ENCODE peak calls at places on chromosomes 4 and X, in eight cellular contexts. One of them, this sample, is unnamed. For H3K36me3, the result is how much of the 10 kb centered on the place peaks cover.

GRCh38 chr4:25694466-25694865 is 38.8 kb downstream of the SLC34A2 start:
- DNase-seq in BJ: no peak
- DNase-seq in sigmoid colon: no peak
- DNase-seq in thyroid gland: no peak
- DNase-seq in aorta: no peak
- DNase-seq in ovary: no peak
- DNase-seq in kidney: no peak
- DNase-seq in GM23248: no peak
- DNase-seq in this sample: peak

GRCh38 chr4:57127361-57127760 is 17.2 kb upstream of the IGFBP7 start:
- DNase-seq in ovary: no peak
- DNase-seq in BJ: no peak
- DNase-seq in thyroid gland: no peak
- DNase-seq in GM23248: no peak
- DNase-seq in aorta: no peak
- DNase-seq in kidney: no peak
- DNase-seq in sigmoid colon: no peak
- DNase-seq in this sample: no peak

GRCh38 chrX:1411331-1411730 is 19.4 kb upstream of the SLC25A6 start:
- DNase-seq in aorta: peak
- DNase-seq in GM23248: no peak
- DNase-seq in sigmoid colon: peak
- DNase-seq in BJ: no peak
- DNase-seq in kidney: peak
- DNase-seq in ovary: no peak
- DNase-seq in thyroid gland: peak
- DNase-seq in this sample: no peak

GRCh38 chr4:169103966-169104412 is 93.9 kb upstream of the CBR4 start:
- DNase-seq in GM23248: no peak
- DNase-seq in thyroid gland: peak
- DNase-seq in sigmoid colon: no peak
- DNase-seq in kidney: no peak
- DNase-seq in ovary: no peak
- DNase-seq in aorta: no peak
- DNase-seq in BJ: no peak
- DNase-seq in this sample: no peak

GRCh38 chr4:77671051-77671450 is 65.4 kb downstream of the CXCL13 start:
- DNase-seq in thyroid gland: no peak
- DNase-seq in sigmoid colon: no peak
- DNase-seq in kidney: no peak
- DNase-seq in BJ: no peak
- DNase-seq in GM23248: no peak
- DNase-seq in aorta: no peak
- DNase-seq in ovary: no peak
- DNase-seq in this sample: no peak

GRCh38 chr4:81839347-81840042 is 367.8 kb upstream of the RASGEF1B start:
- DNase-seq in ovary: no peak
- DNase-seq in GM23248: no peak
- DNase-seq in aorta: no peak
- DNase-seq in thyroid gland: no peak
- DNase-seq in kidney: no peak
- DNase-seq in BJ: no peak
- DNase-seq in sigmoid colon: no peak
- DNase-seq in this sample: no peak

GRCh38 chr4:169557061-169557636 is 55.2 kb downstream of the NEK1 start:
- DNase-seq in kidney: no peak
- DNase-seq in sigmoid colon: no peak
- DNase-seq in aorta: no peak
- DNase-seq in BJ: no peak
- DNase-seq in thyroid gland: no peak
- DNase-seq in GM23248: no peak
- DNase-seq in ovary: no peak
- DNase-seq in this sample: no peak

GRCh38 chrX:96906741-96907140 is 23.0 kb downstream of the RPA4 start:
- DNase-seq in sigmoid colon: no peak
- DNase-seq in ovary: no peak
- DNase-seq in GM23248: peak
- DNase-seq in BJ: no peak
- DNase-seq in aorta: no peak
- DNase-seq in thyroid gland: no peak
- DNase-seq in kidney: no peak
- DNase-seq in this sample: no peak

GRCh38 chrX:154091678-154092077 is 5.8 kb downstream of the MECP2 start:
- DNase-seq in ovary: no peak
- DNase-seq in thyroid gland: peak
- DNase-seq in kidney: no peak
- DNase-seq in BJ: no peak
- DNase-seq in aorta: no peak
- DNase-seq in GM23248: no peak
- DNase-seq in sigmoid colon: no peak
- DNase-seq in this sample: no peak

GRCh38 chr4:132123870-132124623 is 1025.0 kb upstream of the PCDH10 start:
- DNase-seq in ovary: no peak
- DNase-seq in aorta: no peak
- DNase-seq in sigmoid colon: no peak
- DNase-seq in BJ: no peak
- DNase-seq in GM23248: no peak
- DNase-seq in kidney: no peak
- DNase-seq in thyroid gland: no peak
- DNase-seq in this sample: peak

GRCh38 chr4:96354036-96354712 is 514.3 kb downstream of the PDHA2 start:
- DNase-seq in thyroid gland: no peak
- DNase-seq in kidney: no peak
- DNase-seq in BJ: no peak
- DNase-seq in sigmoid colon: no peak
- DNase-seq in ovary: no peak
- DNase-seq in GM23248: no peak
- DNase-seq in aorta: no peak
- DNase-seq in this sample: no peak

GRCh38 chr4:52529983-52530382 is 129.1 kb downstream of the USP46 start:
- DNase-seq in kidney: no peak
- DNase-seq in BJ: no peak
- DNase-seq in ovary: no peak
- DNase-seq in aorta: no peak
- DNase-seq in sigmoid colon: no peak
- DNase-seq in GM23248: no peak
- DNase-seq in thyroid gland: no peak
- DNase-seq in this sample: no peak

GRCh38 chr4:159446266-159446976 is 343.5 kb downstream of the RAPGEF2 start:
- DNase-seq in ovary: no peak
- DNase-seq in aorta: no peak
- DNase-seq in thyroid gland: peak
- DNase-seq in BJ: peak
- DNase-seq in kidney: peak
- DNase-seq in GM23248: peak
- DNase-seq in sigmoid colon: no peak
- DNase-seq in this sample: peak

GRCh38 chr4:139555705-139556070 is 331 bp downstream of the SETD7 start:
- DNase-seq in thyroid gland: peak
- DNase-seq in kidney: peak
- DNase-seq in GM23248: peak
- DNase-seq in sigmoid colon: peak
- DNase-seq in ovary: peak
- DNase-seq in aorta: peak
- DNase-seq in BJ: no peak
- DNase-seq in this sample: peak

GRCh38 chr4:82463221-82463620 is 32.8 kb downstream of the ENOPH1 start:
- DNase-seq in aorta: no peak
- DNase-seq in ovary: no peak
- DNase-seq in thyroid gland: no peak
- DNase-seq in sigmoid colon: no peak
- DNase-seq in kidney: no peak
- DNase-seq in GM23248: no peak
- DNase-seq in BJ: no peak
- DNase-seq in this sample: no peak

GRCh38 chrX:18582910-18583493 is 88.9 kb downstream of the RS1 start:
- DNase-seq in sigmoid colon: no peak
- DNase-seq in thyroid gland: no peak
- DNase-seq in BJ: peak
- DNase-seq in GM23248: peak
- DNase-seq in kidney: no peak
- DNase-seq in aorta: no peak
- DNase-seq in ovary: no peak
- DNase-seq in this sample: no peak

GRCh38 chr4:190017357-190018200 is 9.5 kb downstream of the FRG2 start:
- DNase-seq in thyroid gland: no peak
- DNase-seq in sigmoid colon: no peak
- DNase-seq in BJ: no peak
- DNase-seq in aorta: no peak
- DNase-seq in ovary: no peak
- DNase-seq in kidney: no peak
- DNase-seq in GM23248: peak
- DNase-seq in this sample: no peak

GRCh38 chrX:22192419-22193086 is 80.2 kb upstream of the CBLL2 start:
- DNase-seq in aorta: peak
- DNase-seq in BJ: no peak
- DNase-seq in GM23248: peak
- DNase-seq in sigmoid colon: peak
- DNase-seq in ovary: peak
- DNase-seq in thyroid gland: peak
- DNase-seq in kidney: peak
- DNase-seq in this sample: peak

GRCh38 chr4:186687263-186687662 is 36.4 kb downstream of the FAT1 start:
- DNase-seq in BJ: no peak
- DNase-seq in sigmoid colon: no peak
- DNase-seq in aorta: no peak
- DNase-seq in kidney: no peak
- DNase-seq in thyroid gland: no peak
- DNase-seq in ovary: no peak
- DNase-seq in GM23248: no peak
- DNase-seq in this sample: no peak

GRCh38 chr4:186688150-186688943 is 35.3 kb downstream of the FAT1 start:
- DNase-seq in BJ: no peak
- DNase-seq in aorta: no peak
- DNase-seq in GM23248: no peak
- DNase-seq in thyroid gland: no peak
- DNase-seq in kidney: no peak
- DNase-seq in sigmoid colon: no peak
- DNase-seq in ovary: no peak
- DNase-seq in this sample: no peak

GRCh38 chr4:186684889-186685309 is 38.8 kb downstream of the FAT1 start:
- DNase-seq in aorta: no peak
- DNase-seq in sigmoid colon: no peak
- DNase-seq in thyroid gland: no peak
- DNase-seq in ovary: no peak
- DNase-seq in GM23248: no peak
- DNase-seq in BJ: no peak
- DNase-seq in kidney: no peak
- DNase-seq in this sample: no peak

GRCh38 chr4:186684220-186684619 is 39.4 kb downstream of the FAT1 start:
- DNase-seq in sigmoid colon: no peak
- DNase-seq in BJ: no peak
- DNase-seq in GM23248: no peak
- DNase-seq in ovary: no peak
- DNase-seq in thyroid gland: no peak
- DNase-seq in aorta: no peak
- DNase-seq in kidney: no peak
- DNase-seq in this sample: no peak

GRCh38 chr4:186685744-186686143 is 37.9 kb downstream of the FAT1 start:
- DNase-seq in GM23248: peak
- DNase-seq in ovary: no peak
- DNase-seq in aorta: no peak
- DNase-seq in BJ: peak
- DNase-seq in sigmoid colon: no peak
- DNase-seq in thyroid gland: no peak
- DNase-seq in kidney: no peak
- DNase-seq in this sample: no peak
- H3K4me3 ChIP-seq in GM23248: peak
- H3K4me3 ChIP-seq in ovary: no peak
- H3K4me3 ChIP-seq in aorta: no peak
- H3K4me3 ChIP-seq in BJ: no peak
- H3K4me3 ChIP-seq in sigmoid colon: no peak
- H3K4me3 ChIP-seq in thyroid gland: no peak
- H3K4me3 ChIP-seq in kidney: peak
- H3K4me3 ChIP-seq in this sample: no peak

GRCh38 chr4:112655270-112655669 is 18.3 kb downstream of the LARP7 start:
- DNase-seq in thyroid gland: no peak
- DNase-seq in BJ: no peak
- DNase-seq in sigmoid colon: no peak
- DNase-seq in kidney: no peak
- DNase-seq in aorta: no peak
- DNase-seq in ovary: no peak
- DNase-seq in GM23248: no peak
- DNase-seq in this sample: no peak
- H3K36me3 ChIP-seq in thyroid gland: under half
- H3K36me3 ChIP-seq in BJ: under half
- H3K36me3 ChIP-seq in sigmoid colon: half or more
- H3K36me3 ChIP-seq in kidney: under half
- H3K36me3 ChIP-seq in aorta: under half
- H3K36me3 ChIP-seq in ovary: under half
- H3K36me3 ChIP-seq in GM23248: half or more
- H3K36me3 ChIP-seq in this sample: under half

DNA sequence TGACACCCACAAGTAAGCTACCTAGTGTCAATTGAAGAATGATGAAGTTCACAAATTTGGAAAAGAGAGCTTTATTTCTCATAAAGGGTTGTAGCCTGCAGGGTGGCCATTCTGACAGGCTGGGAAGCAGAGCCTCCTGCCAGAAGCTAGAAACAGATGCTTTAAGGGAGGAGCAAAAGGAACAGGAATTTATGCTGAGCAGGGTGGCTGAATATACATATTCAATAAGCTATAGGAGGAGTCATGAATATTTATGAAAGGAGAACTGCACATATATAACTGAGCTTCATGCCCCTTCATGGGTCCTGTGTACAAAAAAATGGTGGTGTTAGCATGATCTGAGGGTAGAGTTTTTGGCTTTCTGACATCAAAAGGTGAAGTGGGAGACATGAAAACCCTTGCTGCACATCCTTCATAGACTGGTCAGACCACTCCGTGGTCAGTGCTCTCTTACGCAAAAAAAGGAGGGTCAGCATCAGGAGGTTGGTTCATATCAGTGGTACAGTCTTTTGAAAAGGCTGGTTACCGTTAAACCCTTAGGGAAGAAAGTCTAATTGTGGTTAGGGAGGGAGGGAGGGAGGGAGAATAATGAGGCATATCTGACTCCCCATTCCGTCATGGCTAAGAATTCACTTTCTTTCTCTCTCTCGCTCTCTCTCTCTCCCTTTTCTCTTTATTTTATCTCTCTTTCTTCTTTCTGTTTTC is 121.4 kb downstream of the LUZP4 start:
- DNase-seq in GM23248: no peak
- DNase-seq in aorta: no peak
- DNase-seq in sigmoid colon: no peak
- DNase-seq in kidney: no peak
- DNase-seq in ovary: no peak
- DNase-seq in thyroid gland: no peak
- DNase-seq in BJ: no peak
- DNase-seq in this sample: no peak
- H3K4me3 ChIP-seq in GM23248: no peak
- H3K4me3 ChIP-seq in aorta: no peak
- H3K4me3 ChIP-seq in sigmoid colon: no peak
- H3K4me3 ChIP-seq in kidney: no peak
- H3K4me3 ChIP-seq in ovary: no peak
- H3K4me3 ChIP-seq in thyroid gland: no peak
- H3K4me3 ChIP-seq in BJ: no peak
- H3K4me3 ChIP-seq in this sample: no peak

DNA sequence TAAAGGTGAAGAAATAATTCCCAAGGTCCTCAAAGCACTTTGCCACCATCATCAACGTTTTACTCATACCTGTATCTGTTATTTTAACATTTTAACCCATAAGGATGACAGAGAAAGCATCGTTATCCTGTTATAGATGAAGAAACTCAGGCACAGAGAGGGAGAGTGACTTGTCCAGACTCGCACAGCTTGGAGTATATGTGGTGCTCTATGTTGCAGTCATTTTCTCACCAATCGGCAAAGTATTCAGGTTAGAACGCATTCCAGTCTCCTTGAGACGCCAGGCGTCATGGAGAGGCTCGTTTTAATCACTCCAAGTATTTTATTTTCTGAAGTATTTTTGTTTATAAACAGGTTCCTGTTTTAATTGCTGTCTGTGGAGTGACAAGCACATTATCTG is 73.5 kb downstream of the IRF2 start:
- DNase-seq in aorta: no peak
- DNase-seq in GM23248: no peak
- DNase-seq in BJ: no peak
- DNase-seq in ovary: no peak
- DNase-seq in sigmoid colon: no peak
- DNase-seq in thyroid gland: no peak
- DNase-seq in kidney: no peak
- DNase-seq in this sample: no peak
- H3K36me3 ChIP-seq in aorta: under half
- H3K36me3 ChIP-seq in GM23248: under half
- H3K36me3 ChIP-seq in BJ: under half
- H3K36me3 ChIP-seq in ovary: under half
- H3K36me3 ChIP-seq in sigmoid colon: half or more
- H3K36me3 ChIP-seq in thyroid gland: under half
- H3K36me3 ChIP-seq in kidney: under half
- H3K36me3 ChIP-seq in this sample: under half

This sample was measured in MG63.